ENCODE peak calls at places on chromosomes 5 and 9, in four cellular contexts. V is BE2C, Z is thyroid gland, F is stomach. R is an unnamed sample.

GRCh38 chr5:153797484-153797883 is 241.2 kb downstream of the FAM114A2 start:
- DNase-seq in V (no peak), Z (no peak), F (no peak), R (no peak)

GRCh38 chr5:6496207-6496584 is 47.5 kb downstream of the UBE2QL1 start:
- DNase-seq in V (no peak), Z (no peak), F (no peak), R (no peak)

GRCh38 chr5:38871790-38872551 is 26.2 kb downstream of the OSMR start:
- DNase-seq in V (no peak), Z (no peak), F (no peak), R (no peak)

GRCh38 chr5:36482812-36483211 is 123.6 kb upstream of the SLC1A3 start:
- DNase-seq in V (no peak), Z (peak; percentile 22), F (no peak), R (no peak)

GRCh38 chr5:147305147-147305546 is 70.3 kb downstream of the STK32A start:
- DNase-seq in V (no peak), Z (no peak), F (no peak), R (no peak)

GRCh38 chr5:136202800-136203199 is 9.8 kb upstream of the SMIM32 start:
- DNase-seq in V (no peak), Z (no peak), F (no peak), R (no peak)

GRCh38 chr5:173513521-173513991 is 102.9 kb downstream of the BOD1 start:
- DNase-seq in V (no peak), Z (no peak), F (no peak), R (no peak)

GRCh38 chr9:97615439-97616072 is 17.6 kb downstream of the TSTD2 start:
- DNase-seq in V (peak; percentile 67), Z (peak; percentile 78), F (peak; percentile 74), R (peak; percentile 68)

GRCh38 chr9:94874316-94874715 is 147.8 kb downstream of the AOPEP start:
- DNase-seq in V (no peak), Z (no peak), F (no peak), R (no peak)

GRCh38 chr5:30994170-30994569 is 199.3 kb upstream of the CDH6 start:
- DNase-seq in V (no peak), Z (no peak), F (no peak), R (no peak)

GRCh38 chr5:172881691-172882370 is 47.8 kb downstream of the ERGIC1 start:
- DNase-seq in V (no peak), Z (no peak), F (peak; percentile 58), R (no peak)

GRCh38 chr9:112112941-112113399 is 62.1 kb downstream of the SUSD1 start:
- DNase-seq in V (peak; percentile 23), Z (peak; percentile 50), F (peak; percentile 53), R (peak; percentile 52)

GRCh38 chr9:75039804-75040203 is 11.7 kb upstream of the CARNMT1 start:
- DNase-seq in V (no peak), Z (no peak), F (no peak), R (no peak)

GRCh38 chr9:974064-974992 is 2.1 kb upstream of the DMRT3 start:
- DNase-seq in V (no peak), Z (no peak), F (no peak), R (no peak)

GRCh38 chr5:51987679-51988209 is 604.5 kb downstream of the ISL1 start:
- DNase-seq in V (peak; percentile 73), Z (no peak), F (no peak), R (no peak)

GRCh38 chr9:132150256-132150655 is 11.6 kb upstream of the NTNG2 start:
- DNase-seq in V (no peak), Z (no peak), F (no peak), R (no peak)

GRCh38 chr5:73506459-73506955 is 8.3 kb downstream of the BTF3 start:
- DNase-seq in V (no peak), Z (no peak), F (no peak), R (no peak)

GRCh38 chr9:91151014-91151740 is 210.5 kb downstream of the AUH start:
- DNase-seq in V (no peak), Z (no peak), F (no peak), R (no peak)

GRCh38 chr9:97758334-97758916 is 61.3 kb upstream of the XPA start:
- DNase-seq in V (no peak), Z (no peak), F (no peak), R (no peak)

GRCh38 chr5:816176-816575 is 31.6 kb upstream of the ZDHHC11B start:
- DNase-seq in V (no peak), Z (no peak), F (no peak), R (no peak)

GRCh38 chr5:6792911-6793451 is 79.7 kb downstream of the TENT4A start:
- DNase-seq in V (no peak), Z (no peak), F (no peak), R (no peak)

GRCh38 chr9:68808481-68808880 is 103.4 kb downstream of the PIP5K1B start:
- DNase-seq in V (no peak), Z (no peak), F (no peak), R (no peak)

GRCh38 chr5:54703091-54703490 is 185.5 kb downstream of the SNX18 start:
- DNase-seq in V (no peak), Z (no peak), F (no peak), R (no peak)

GRCh38 chr5:80128129-80128528 is 93.0 kb downstream of the THBS4 start:
- DNase-seq in V (peak; percentile 80), Z (no peak), F (no peak), R (peak; percentile 13)

GRCh38 chr5:43422143-43422542 is 10.0 kb upstream of the CCL28 start:
- DNase-seq in V (no peak), Z (peak; percentile 63), F (peak; percentile 63), R (no peak)

GRCh38 chr5:123709422-123709821 is 197.4 kb downstream of the CSNK1G3 start:
- DNase-seq in V (no peak), Z (no peak), F (no peak), R (no peak)

GRCh38 chr5:115096034-115096769 is 73.5 kb downstream of the TRIM36 start:
- DNase-seq in V (no peak), Z (no peak), F (no peak), R (peak; percentile 65)

GRCh38 chr9:75462866-75463265 is 374.6 kb downstream of the OSTF1 start:
- DNase-seq in V (no peak), Z (no peak), F (no peak), R (no peak)

GRCh38 chr9:4793412-4794005 is 765 bp downstream of the RCL1 start:
- DNase-seq in V (no peak), Z (no peak), F (no peak), R (no peak)

GRCh38 chr5:154390096-154390495 is 55.7 kb upstream of the SAP30L start:
- DNase-seq in V (no peak), Z (no peak), F (no peak), R (no peak)

GRCh38 chr5:132426525-132427138 is 57.1 kb downstream of the SLC22A5 start:
- DNase-seq in V (peak; percentile 36), Z (peak; percentile 50), F (peak; percentile 81), R (no peak)

GRCh38 chr5:23223846-23224245 is 283.6 kb upstream of the PRDM9 start:
- DNase-seq in V (no peak), Z (no peak), F (no peak), R (no peak)

GRCh38 chr9:100064872-100065581 is 33.8 kb downstream of the ERP44 start:
- DNase-seq in V (no peak), Z (no peak), F (no peak), R (no peak)

DNA sequence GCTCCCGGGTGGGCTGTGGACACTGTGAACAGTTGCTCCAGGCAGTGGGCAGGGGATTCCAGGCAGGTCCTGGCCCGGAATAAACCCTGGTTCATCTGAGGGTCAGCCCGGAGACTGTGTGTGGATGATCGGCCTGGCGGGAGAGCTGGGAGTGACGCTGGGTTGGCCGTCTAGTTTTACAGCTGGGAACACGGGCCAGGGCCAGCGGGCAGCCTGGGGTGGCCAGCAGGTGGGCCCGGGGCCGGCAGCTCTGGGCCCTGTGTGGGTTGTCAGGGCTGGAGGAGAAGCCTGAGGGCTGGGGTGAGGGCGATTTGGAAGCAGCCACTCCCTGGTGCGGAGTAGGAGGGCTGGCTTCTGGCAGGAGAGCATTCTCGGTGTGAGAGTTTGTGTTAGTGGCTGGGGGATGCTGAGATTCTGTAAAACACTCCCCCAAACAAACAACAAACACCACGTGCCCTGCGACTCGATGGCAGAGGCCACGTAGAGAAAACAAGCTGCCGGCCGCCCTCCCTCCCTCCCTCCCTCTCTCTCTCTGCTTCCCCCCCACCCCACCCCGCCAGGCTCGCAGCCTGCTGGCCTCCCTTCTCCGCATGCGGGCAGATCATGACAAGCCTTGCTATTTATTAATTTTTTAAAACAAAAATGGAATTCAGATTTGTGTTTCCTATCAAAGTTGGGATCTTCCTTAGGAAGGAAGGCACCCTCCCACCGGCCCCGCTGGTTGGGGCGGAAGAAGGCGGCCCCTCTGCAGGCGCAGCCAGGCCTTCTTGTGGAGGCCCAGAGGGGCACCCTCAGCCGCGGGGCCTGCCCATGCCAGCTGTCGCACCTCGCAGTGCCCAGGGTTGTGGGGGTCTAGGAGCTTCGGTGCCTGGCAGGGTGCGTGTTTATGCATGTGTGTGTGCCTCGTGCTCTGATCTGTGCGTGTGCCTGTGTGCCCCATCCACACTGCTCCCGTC is 49.5 kb downstream of the RXRA start:
- DNase-seq in V (peak; percentile 34), Z (peak; percentile 44), F (no peak), R (peak; percentile 37)
- TF ChIP-seq CTCF in V (no peak), Z (no peak), F (no peak), R (no peak)

GRCh38 chr9:14652729-14653377 is 40.4 kb downstream of the ZDHHC21 start:
- DNase-seq in V (no peak), Z (no peak), F (no peak), R (no peak)
- TF ChIP-seq CTCF in V (peak; percentile 81), Z (no peak), F (peak; percentile 18), R (peak; percentile 47)

GRCh38 chr9:2872941-2873323 is 29.0 kb upstream of the PUM3 start:
- DNase-seq in V (no peak), Z (no peak), F (no peak), R (no peak)

GRCh38 chr9:2870340-2870739 is 26.4 kb upstream of the PUM3 start:
- DNase-seq in V (no peak), Z (no peak), F (no peak), R (no peak)

GRCh38 chr9:2874001-2874750 is 30.3 kb upstream of the PUM3 start:
- DNase-seq in V (no peak), Z (no peak), F (no peak), R (no peak)

GRCh38 chr9:2875218-2875977 is 31.5 kb upstream of the PUM3 start:
- DNase-seq in V (no peak), Z (no peak), F (no peak), R (no peak)

GRCh38 chr9:2872307-2872940 is 28.5 kb upstream of the PUM3 start:
- DNase-seq in V (no peak), Z (peak; percentile 8), F (no peak), R (peak; percentile 8)
- TF ChIP-seq CTCF in V (peak; percentile 35), Z (no peak), F (no peak), R (peak; percentile 26)

GRCh38 chr5:77129386-77129785 is 42.3 kb upstream of the ZBED3 start:
- DNase-seq in V (peak; percentile 67), Z (peak; percentile 68), F (no peak), R (peak; percentile 61)
- TF ChIP-seq CTCF in V (peak; percentile 76), Z (peak; percentile 39), F (no peak), R (peak; percentile 69)

DNA sequence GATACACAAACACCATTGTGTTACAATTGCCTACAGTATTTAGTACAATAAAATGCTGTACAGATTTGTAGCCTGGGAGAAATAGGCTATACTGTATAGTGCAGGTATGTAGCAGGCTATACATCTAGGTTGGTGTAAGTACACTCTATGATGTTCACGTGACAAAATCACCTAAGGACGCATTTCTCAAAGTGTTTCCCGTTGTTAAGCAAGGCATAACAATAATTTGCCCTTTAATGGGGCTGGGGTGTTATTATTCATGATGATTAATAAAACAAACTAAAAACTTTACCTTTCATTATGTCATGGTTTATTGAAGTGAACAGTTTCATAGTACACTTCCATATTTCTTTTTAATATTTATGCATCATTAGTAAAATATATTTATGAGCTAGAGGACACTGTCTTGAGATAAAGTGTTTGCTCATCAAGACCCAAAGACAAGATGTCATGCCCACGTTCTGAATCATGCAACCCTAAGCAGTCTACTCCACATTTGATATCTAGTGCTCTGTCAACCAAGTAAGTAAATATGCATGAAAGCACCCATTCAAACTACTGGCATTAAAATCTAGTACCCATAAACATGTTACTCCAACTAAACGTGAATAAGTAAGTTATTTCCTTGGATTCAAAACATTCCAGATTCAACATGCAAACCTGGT is 220.5 kb downstream of the NR2F1-AS1 start:
- DNase-seq in V (no peak), Z (no peak), F (no peak), R (no peak)
- TF ChIP-seq CTCF in V (no peak), Z (no peak), F (no peak), R (no peak)

R was measured in WERI-Rb-1.